ENCODE peak calls at places on chromosomes 12 and 14, in eight cellular contexts. Z, C, V, R, E, X, A and W are unnamed samples.

GRCh38 chr12:119578112-119578511 is 15.5 kb upstream of the TMEM233 start:
- DNase-seq in Z (no peak), C (no peak), V (no peak), R (no peak), E (no peak), X (no peak), A (peak), W (no peak)

GRCh38 chr12:103672401-103673119 is 85.5 kb downstream of the STAB2 start:
- DNase-seq in Z (no peak), C (no peak), V (no peak), R (peak), E (no peak), X (peak), A (no peak), W (no peak)

GRCh38 chr14:99595524-99595923 is 8.5 kb downstream of the CCDC85C start:
- DNase-seq in Z (no peak), C (no peak), V (no peak), R (no peak), E (no peak), X (no peak), A (no peak), W (no peak)

GRCh38 chr12:2845280-2845679 is 10.4 kb upstream of the NRIP2 start:
- DNase-seq in Z (peak), C (no peak), V (no peak), R (peak), E (no peak), X (no peak), A (no peak), W (peak)

GRCh38 chr14:59600211-59600945 is 23.8 kb upstream of the CCDC175 start:
- DNase-seq in Z (no peak), C (no peak), V (no peak), R (peak), E (no peak), X (no peak), A (no peak), W (no peak)

GRCh38 chr14:26383286-26383685 is 214.5 kb downstream of the NOVA1 start:
- DNase-seq in Z (no peak), C (no peak), V (no peak), R (no peak), E (no peak), X (no peak), A (no peak), W (no peak)

GRCh38 chr14:102928412-102929348 is 6.2 kb downstream of the AMN start:
- DNase-seq in Z (no peak), C (peak), V (no peak), R (peak), E (peak), X (no peak), A (peak), W (peak)

GRCh38 chr12:48525332-48525731 is at the start of gene OR8S1:
- DNase-seq in Z (no peak), C (no peak), V (no peak), R (no peak), E (no peak), X (no peak), A (no peak), W (no peak)

GRCh38 chr12:101013993-101014392 is 196.0 kb downstream of the SLC5A8 start:
- DNase-seq in Z (no peak), C (no peak), V (no peak), R (no peak), E (no peak), X (no peak), A (no peak), W (no peak)

GRCh38 chr14:73153272-73153671 is 17.0 kb downstream of the PSEN1 start:
- DNase-seq in Z (peak), C (no peak), V (no peak), R (peak), E (no peak), X (no peak), A (no peak), W (no peak)